ENCODE peak calls at places on chromosome 7, in eight cellular contexts. F is nephron progenitor cell, W is spleen, O is breast epithelium, N is cardiac fibroblast, E is uterus, H is body of pancreas, Y is left lung. X is an unnamed sample.

GRCh38 chr7:40623863-40624262 is 489.1 kb downstream of the SUGCT start:
- DNase-seq in F (no peak), W (no peak), O (no peak), N (no peak), E (no peak), H (no peak), Y (no peak), X (no peak)

GRCh38 chr7:143239822-143240221 is 18.0 kb downstream of the TAS2R40 start:
- DNase-seq in F (no peak), W (no peak), O (no peak), N (peak), E (no peak), H (no peak), Y (no peak), X (no peak)

GRCh38 chr7:156104501-156105336 is 292.5 kb upstream of the SHH start:
- DNase-seq in F (no peak), W (no peak), O (no peak), N (no peak), E (no peak), H (no peak), Y (no peak), X (no peak)

GRCh38 chr7:44072364-44073231 is 7.2 kb upstream of the PGAM2 start:
- DNase-seq in F (peak), W (peak), O (peak), N (peak), E (peak), H (peak), Y (peak), X (peak)

GRCh38 chr7:113100091-113100723 is 13.6 kb upstream of the GPR85 start:
- DNase-seq in F (no peak), W (no peak), O (no peak), N (peak), E (no peak), H (peak), Y (no peak), X (no peak)

GRCh38 chr7:157675427-157675930 is 338.7 kb downstream of the DNAJB6 start:
- DNase-seq in F (no peak), W (peak), O (no peak), N (no peak), E (no peak), H (no peak), Y (peak), X (peak)

GRCh38 chr7:24755541-24756416 is 1.5 kb downstream of the GSDME start:
- DNase-seq in F (no peak), W (no peak), O (no peak), N (no peak), E (no peak), H (no peak), Y (no peak), X (peak)

GRCh38 chr7:79407351-79407750 is 46.1 kb downstream of the MAGI2 start:
- DNase-seq in F (no peak), W (no peak), O (no peak), N (no peak), E (no peak), H (no peak), Y (no peak), X (no peak)

GRCh38 chr7:98281757-98282652 is 519 bp downstream of the BRI3 start:
- DNase-seq in F (no peak), W (peak), O (no peak), N (no peak), E (peak), H (peak), Y (peak), X (no peak)

GRCh38 chr7:92748509-92748908 is 87.9 kb downstream of the CDK6 start:
- DNase-seq in F (no peak), W (no peak), O (no peak), N (no peak), E (no peak), H (no peak), Y (no peak), X (no peak)

GRCh38 chr7:15855726-15856125 is 169.2 kb upstream of the MEOX2 start:
- DNase-seq in F (no peak), W (no peak), O (no peak), N (no peak), E (no peak), H (no peak), Y (no peak), X (no peak)

GRCh38 chr7:31735991-31736982 is 49.3 kb downstream of the PPP1R17 start:
- DNase-seq in F (peak), W (no peak), O (peak), N (peak), E (peak), H (peak), Y (no peak), X (no peak)

GRCh38 chr7:112503361-112504023 is 22.7 kb downstream of the LSMEM1 start:
- DNase-seq in F (no peak), W (no peak), O (no peak), N (no peak), E (no peak), H (no peak), Y (no peak), X (no peak)

GRCh38 chr7:131173148-131173890 is 154.4 kb upstream of the MKLN1 start:
- DNase-seq in F (no peak), W (no peak), O (no peak), N (peak), E (no peak), H (no peak), Y (no peak), X (no peak)

GRCh38 chr7:27850531-27850930 is 110.6 kb downstream of the TAX1BP1 start:
- DNase-seq in F (no peak), W (no peak), O (no peak), N (no peak), E (no peak), H (no peak), Y (no peak), X (no peak)

GRCh38 chr7:30053068-30053467 is 24.9 kb downstream of the PLEKHA8 start:
- DNase-seq in F (no peak), W (no peak), O (no peak), N (no peak), E (no peak), H (no peak), Y (no peak), X (no peak)

GRCh38 chr7:99083068-99083651 is 60.7 kb downstream of the SMURF1 start:
- DNase-seq in F (no peak), W (no peak), O (no peak), N (no peak), E (no peak), H (no peak), Y (no peak), X (no peak)

GRCh38 chr7:92874567-92874966 is 38.2 kb upstream of the CDK6 start:
- DNase-seq in F (no peak), W (no peak), O (no peak), N (peak), E (no peak), H (no peak), Y (no peak), X (no peak)

GRCh38 chr7:141354251-141354650 is 197.0 kb upstream of the AGK start:
- DNase-seq in F (no peak), W (no peak), O (no peak), N (peak), E (no peak), H (no peak), Y (no peak), X (no peak)

GRCh38 chr7:44451123-44451522 is 39.3 kb downstream of the NUDCD3 start:
- DNase-seq in F (no peak), W (no peak), O (no peak), N (no peak), E (no peak), H (no peak), Y (no peak), X (no peak)

GRCh38 chr7:66296555-66296954 is 91.4 kb downstream of the TPST1 start:
- DNase-seq in F (no peak), W (no peak), O (no peak), N (peak), E (no peak), H (no peak), Y (no peak), X (no peak)

GRCh38 chr7:75872073-75872782 is 6.6 kb upstream of the RHBDD2 start:
- DNase-seq in F (no peak), W (no peak), O (no peak), N (no peak), E (no peak), H (no peak), Y (no peak), X (no peak)

GRCh38 chr7:35697414-35698175 is 2.7 kb upstream of the HERPUD2 start:
- DNase-seq in F (no peak), W (no peak), O (no peak), N (peak), E (no peak), H (no peak), Y (no peak), X (no peak)

GRCh38 chr7:155804897-155805825 is 7.1 kb downstream of the SHH start:
- DNase-seq in F (peak), W (peak), O (no peak), N (peak), E (no peak), H (peak), Y (peak), X (no peak)

GRCh38 chr7:74254858-74255379 is 720 bp upstream of the RFC2 start:
- DNase-seq in F (no peak), W (peak), O (no peak), N (no peak), E (no peak), H (no peak), Y (no peak), X (no peak)

GRCh38 chr7:134920026-134920758 is 66.1 kb upstream of the AGBL3 start:
- DNase-seq in F (no peak), W (no peak), O (no peak), N (peak), E (no peak), H (no peak), Y (no peak), X (no peak)

GRCh38 chr7:98869374-98870070 is at the start of gene TMEM130:
- DNase-seq in F (peak), W (peak), O (no peak), N (no peak), E (no peak), H (no peak), Y (no peak), X (no peak)

GRCh38 chr7:98981701-98982100 is 103.4 kb downstream of the TRRAP start:
- DNase-seq in F (no peak), W (no peak), O (no peak), N (no peak), E (no peak), H (no peak), Y (no peak), X (no peak)

GRCh38 chr7:148501707-148502139 is 88.8 kb upstream of the C7orf33 start:
- DNase-seq in F (peak), W (no peak), O (no peak), N (peak), E (no peak), H (no peak), Y (no peak), X (no peak)

GRCh38 chr7:37205451-37205850 is 243.2 kb downstream of the ELMO1 start:
- DNase-seq in F (no peak), W (no peak), O (no peak), N (no peak), E (no peak), H (no peak), Y (no peak), X (no peak)

GRCh38 chr7:37211097-37211496 is 237.6 kb downstream of the ELMO1 start:
- DNase-seq in F (no peak), W (no peak), O (no peak), N (peak), E (peak), H (no peak), Y (no peak), X (no peak)

GRCh38 chr7:37206192-37206591 is 242.5 kb downstream of the ELMO1 start:
- DNase-seq in F (no peak), W (no peak), O (no peak), N (no peak), E (no peak), H (no peak), Y (no peak), X (no peak)

GRCh38 chr7:37212051-37212450 is 236.6 kb downstream of the ELMO1 start:
- DNase-seq in F (no peak), W (no peak), O (no peak), N (no peak), E (no peak), H (no peak), Y (no peak), X (no peak)

DNA sequence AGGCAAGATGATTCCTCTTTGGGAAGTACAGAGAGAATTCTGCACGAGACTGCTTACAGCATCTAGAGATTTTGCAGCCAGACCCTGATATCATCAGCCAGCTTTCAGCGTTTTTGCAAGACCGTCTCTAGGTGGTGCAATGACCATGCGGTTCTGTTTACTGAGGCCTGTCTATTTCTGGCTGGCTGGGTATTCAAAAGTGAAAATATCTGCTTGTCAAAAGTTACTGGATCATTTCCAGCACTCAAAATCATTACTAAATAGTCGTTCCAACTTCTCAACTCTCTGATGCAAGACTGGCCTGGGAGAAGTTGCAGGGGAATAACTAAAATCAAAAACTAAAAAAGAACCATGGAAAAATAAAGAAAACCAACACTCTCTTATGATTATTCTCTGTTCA is 240.1 kb downstream of the ELMO1 start:
- DNase-seq in F (peak), W (no peak), O (no peak), N (peak), E (peak), H (peak), Y (no peak), X (peak)
- TF ChIP-seq CTCF in F (peak), W (peak), O (no peak), N (peak), E (peak), H (peak), Y (peak), X (peak)

GRCh38 chr7:96685353-96685752 is 24.3 kb downstream of the SEM1 start:
- DNase-seq in F (no peak), W (no peak), O (no peak), N (no peak), E (no peak), H (no peak), Y (no peak), X (no peak)
- TF ChIP-seq CTCF in F (no peak), W (no peak), O (no peak), N (no peak), E (no peak), H (no peak), Y (no peak), X (no peak)

DNA sequence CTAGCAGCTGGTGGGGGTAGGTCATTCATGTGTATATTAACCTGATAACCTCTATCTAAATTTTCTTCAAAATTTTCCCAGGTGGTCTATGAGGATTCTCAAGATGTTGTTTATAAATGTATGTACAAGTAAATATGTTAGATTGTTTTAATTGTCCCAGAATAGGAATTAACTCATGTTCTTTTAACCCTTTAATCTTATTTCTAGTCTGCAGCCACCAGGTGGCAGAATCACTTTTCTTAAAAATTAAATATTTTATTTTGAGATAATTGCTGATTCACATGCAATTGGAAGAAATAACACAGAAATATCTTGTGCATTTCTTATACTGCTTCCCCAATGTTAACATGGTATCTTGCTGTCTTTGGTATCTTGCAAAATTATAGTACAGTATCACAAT is 589.5 kb downstream of the ARL4A start:
- DNase-seq in F (no peak), W (no peak), O (no peak), N (no peak), E (no peak), H (no peak), Y (no peak), X (no peak)
- TF ChIP-seq CTCF in F (peak), W (no peak), O (no peak), N (peak), E (no peak), H (no peak), Y (no peak), X (peak)

GRCh38 chr7:101315336-101315735 is 6.3 kb downstream of the IFT22 start:
- DNase-seq in F (peak), W (no peak), O (no peak), N (peak), E (no peak), H (peak), Y (no peak), X (no peak)
- TF ChIP-seq CTCF in F (peak), W (peak), O (no peak), N (peak), E (peak), H (peak), Y (peak), X (peak)

GRCh38 chr7:20219062-20219445 is 1.9 kb upstream of the MACC1 start:
- DNase-seq in F (no peak), W (no peak), O (no peak), N (no peak), E (no peak), H (no peak), Y (no peak), X (no peak)

GRCh38 chr7:20218261-20218660 is 1.1 kb upstream of the MACC1 start:
- DNase-seq in F (no peak), W (no peak), O (no peak), N (no peak), E (no peak), H (no peak), Y (no peak), X (no peak)

GRCh38 chr7:20216637-20217036 is 547 bp downstream of the MACC1 start:
- DNase-seq in F (no peak), W (no peak), O (no peak), N (no peak), E (no peak), H (no peak), Y (no peak), X (no peak)

GRCh38 chr7:20219446-20220292 is 2.5 kb upstream of the MACC1 start:
- DNase-seq in F (peak), W (peak), O (no peak), N (peak), E (peak), H (peak), Y (peak), X (peak)

DNA sequence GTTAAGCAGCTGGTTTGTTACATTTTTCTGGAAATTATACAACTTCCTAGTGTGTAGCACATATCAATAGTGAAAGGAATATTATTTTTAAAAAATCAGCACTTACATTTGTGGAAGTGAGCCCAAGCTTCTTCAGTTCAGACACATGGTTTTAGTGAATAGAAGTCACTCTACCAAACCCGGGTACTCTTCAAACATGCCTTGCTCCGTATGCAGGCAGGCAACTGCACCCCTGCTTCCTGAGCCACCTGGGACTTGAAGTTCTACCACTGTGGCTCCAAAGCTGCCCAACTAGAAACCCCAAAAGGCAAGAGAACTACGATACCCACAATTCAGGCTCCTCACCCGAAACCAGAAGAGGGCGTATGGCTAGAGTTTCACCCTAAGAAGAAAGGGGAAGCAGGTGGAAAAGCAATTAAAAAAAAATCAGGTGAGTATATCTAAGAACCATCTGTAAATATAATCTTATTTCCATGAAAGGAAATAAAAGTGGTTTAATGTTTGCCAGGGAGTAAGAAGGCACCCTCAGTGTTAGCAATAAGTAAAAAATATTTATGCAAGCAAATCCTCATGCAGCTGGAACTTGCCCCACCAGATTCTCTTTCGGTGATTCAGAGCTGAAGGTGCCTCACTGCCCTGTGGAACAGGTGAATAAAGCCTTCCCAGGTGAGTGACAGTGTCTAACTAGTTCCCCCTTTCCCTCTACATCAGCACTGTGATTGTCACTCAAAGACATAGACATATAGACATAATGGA is at the start of gene MACC1:
- DNase-seq in F (no peak), W (peak), O (peak), N (no peak), E (no peak), H (peak), Y (peak), X (no peak)
- TF ChIP-seq CTCF in F (no peak), W (peak), O (no peak), N (no peak), E (no peak), H (peak), Y (peak), X (peak)

DNA sequence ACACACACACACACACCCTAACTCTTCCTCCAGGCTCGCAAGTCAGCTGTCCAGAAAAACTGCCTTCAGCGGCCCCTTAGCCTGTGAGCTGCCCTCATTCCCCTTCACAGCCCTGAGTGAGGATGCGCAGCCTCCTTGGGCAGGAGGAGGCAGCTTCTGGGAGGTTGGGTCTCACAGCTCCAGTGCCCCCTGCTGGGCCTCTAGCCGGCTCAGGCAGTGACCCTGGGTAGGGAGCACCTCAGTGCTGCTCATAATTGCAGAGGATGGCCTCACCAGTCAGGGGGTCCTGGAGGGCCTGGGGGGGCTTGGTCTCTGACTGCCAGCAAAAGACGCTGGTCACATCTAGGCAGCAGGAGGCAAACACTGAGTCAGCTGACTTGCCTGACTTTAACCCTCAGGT is 43.7 kb downstream of the ZNF273 start:
- DNase-seq in F (peak), W (no peak), O (no peak), N (peak), E (no peak), H (peak), Y (no peak), X (no peak)
- TF ChIP-seq CTCF in F (no peak), W (no peak), O (no peak), N (peak), E (no peak), H (no peak), Y (no peak), X (no peak)

GRCh38 chr7:105439174-105439893 is 50.6 kb upstream of the SRPK2 start:
- DNase-seq in F (no peak), W (no peak), O (no peak), N (peak), E (no peak), H (no peak), Y (no peak), X (no peak)
- TF ChIP-seq CTCF in F (no peak), W (no peak), O (no peak), N (no peak), E (no peak), H (peak), Y (no peak), X (no peak)

DNA sequence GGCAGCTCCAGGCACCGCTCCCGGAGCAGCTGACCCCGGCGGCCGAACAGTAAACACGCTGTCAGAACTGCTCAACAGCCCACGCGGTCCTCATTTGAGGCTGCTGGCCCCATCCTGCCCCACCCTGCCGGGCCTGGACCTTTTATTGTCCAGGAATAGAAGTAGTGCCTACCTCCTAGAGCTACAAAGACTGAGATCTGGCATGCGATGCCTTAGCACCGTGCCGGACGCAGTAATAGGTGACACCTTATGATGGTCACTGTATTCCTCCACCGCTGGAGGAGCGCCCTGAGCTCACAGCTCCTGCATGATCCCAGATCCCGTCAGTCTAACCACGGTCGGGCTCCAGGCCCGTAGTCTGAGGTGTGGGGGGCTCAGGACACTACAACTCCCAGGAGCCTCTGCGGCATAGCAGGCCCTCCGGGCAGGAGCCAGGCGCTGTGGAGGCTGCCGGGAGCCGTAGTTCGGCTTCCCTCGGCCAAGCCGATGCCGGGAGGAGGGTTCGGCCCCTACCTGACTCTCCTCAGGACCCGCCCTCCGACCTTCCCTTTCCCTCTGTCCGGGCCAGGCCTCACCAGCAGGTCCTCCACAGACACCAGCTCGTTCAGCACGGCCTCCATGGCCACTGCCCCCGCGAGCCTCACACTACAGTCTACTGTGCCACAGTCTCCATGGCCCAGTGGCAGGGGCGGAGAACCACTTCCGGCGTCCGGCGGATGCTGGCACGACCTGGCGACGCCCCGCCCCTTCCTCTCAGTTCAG is at the start of gene FIS1:
- DNase-seq in F (peak), W (peak), O (peak), N (peak), E (peak), H (peak), Y (peak), X (peak)
- TF ChIP-seq CTCF in F (peak), W (peak), O (peak), N (peak), E (peak), H (peak), Y (peak), X (peak)